ENCODE peak calls at places on chromosome 18, in nine cellular contexts. G, N, M, J, S, L, K, F and U are unnamed samples.

GRCh38 chr18:28999711-29000110 is 822.8 kb upstream of the CDH2 start:
- DNase-seq in L (no peak), K (no peak), G (no peak), J (no peak), M (no peak), N (no peak), F (no peak), S (no peak), U (no peak)

GRCh38 chr18:50218432-50219197 is 23.7 kb upstream of the MYO5B start:
- DNase-seq in M (peak), N (no peak), S (no peak), G (peak), F (no peak), K (peak), L (no peak), J (no peak), U (no peak)

GRCh38 chr18:37566479-37567060 is 972 bp upstream of the CELF4 start:
- DNase-seq in F (no peak), M (no peak), S (no peak), G (no peak), K (no peak), N (no peak), L (peak), J (no peak), U (no peak)

GRCh38 chr18:712401-713134 is at the start of gene ENOSF1:
- DNase-seq in F (peak), S (peak), L (peak), J (no peak), G (peak), N (peak), K (peak), M (peak), U (peak)

GRCh38 chr18:12839057-12839525 is 44.9 kb downstream of the PTPN2 start:
- DNase-seq in K (peak), L (no peak), N (no peak), M (no peak), F (no peak), G (no peak), S (no peak), J (no peak), U (no peak)

GRCh38 chr18:35526476-35527120 is 28.8 kb upstream of the INO80C start:
- DNase-seq in L (peak), G (no peak), K (no peak), S (no peak), N (no peak), M (peak), J (no peak), F (no peak), U (no peak)

GRCh38 chr18:13269599-13270011 is 51.0 kb downstream of the LDLRAD4 start:
- DNase-seq in F (no peak), K (no peak), M (no peak), N (peak), J (no peak), S (no peak), L (no peak), G (no peak), U (peak)

GRCh38 chr18:48657446-48658120 is 118.8 kb downstream of the CTIF start:
- DNase-seq in K (no peak), J (no peak), N (no peak), F (no peak), L (no peak), S (no peak), G (no peak), M (peak), U (no peak)

GRCh38 chr18:58015045-58015444 is 29.0 kb upstream of the NEDD4L start:
- DNase-seq in M (no peak), S (no peak), N (no peak), G (no peak), K (no peak), J (no peak), F (no peak), L (no peak), U (no peak)

GRCh38 chr18:62856294-62856693 is 141.0 kb downstream of the PHLPP1 start:
- DNase-seq in M (no peak), G (no peak), J (no peak), K (no peak), L (no peak), N (no peak), F (no peak), S (no peak), U (no peak)